ENCODE peak calls at places on chromosomes 13 and 19, in five cellular contexts. W is left ventricle myocardium inferior, I is small intestine, D is thoracic aorta, R is esophagus squamous epithelium. U is an unnamed sample. For H3K4me1, the result is how much of the 10 kb centered on the place peaks cover.

GRCh38 chr13:107900775-107901174 is 314.6 kb downstream of the LIG4 start:
- DNase-seq in W (no peak), I (no peak), R (no peak), D (no peak), U (no peak)

GRCh38 chr13:38895075-38895474 is 95.6 kb downstream of the STOML3 start:
- DNase-seq in I (no peak), W (no peak), R (no peak), D (no peak), U (no peak)

GRCh38 chr19:30593358-30593757 is 221.2 kb downstream of the ZNF536 start:
- DNase-seq in W (no peak), I (no peak), R (no peak), D (peak), U (no peak)

GRCh38 chr13:73063166-73063565 is 4.4 kb downstream of the KLF5 start:
- DNase-seq in I (peak), W (no peak), D (no peak), R (no peak), U (no peak)

GRCh38 chr19:51123381-51124186 is 1.1 kb upstream of the SIGLEC9 start:
- DNase-seq in I (no peak), W (peak), R (no peak), D (no peak), U (peak)

GRCh38 chr19:58568731-58569130 is 4.4 kb downstream of the MZF1 start:
- DNase-seq in R (no peak), D (no peak), I (no peak), W (no peak), U (no peak)

GRCh38 chr13:107937841-107938240 is 277.5 kb downstream of the LIG4 start:
- DNase-seq in W (no peak), I (no peak), D (no peak), R (no peak), U (no peak)

GRCh38 chr13:44435142-44435982 is 61.7 kb downstream of the SERP2 start:
- DNase-seq in R (peak), D (peak), I (peak), W (peak), U (peak)

GRCh38 chr13:112368883-112369282 is 7.3 kb upstream of the SPACA7 start:
- DNase-seq in R (no peak), D (no peak), W (no peak), I (no peak), U (no peak)

GRCh38 chr13:40456397-40456958 is 210.0 kb downstream of the FOXO1 start:
- DNase-seq in W (no peak), D (no peak), R (no peak), I (no peak), U (no peak)

GRCh38 chr13:27775943-27776342 is 16.3 kb upstream of the GSX1 start:
- DNase-seq in D (no peak), W (no peak), I (peak), R (no peak), U (no peak)

GRCh38 chr13:62137629-62138405 is 722.2 kb upstream of the PCDH20 start:
- DNase-seq in R (no peak), W (no peak), I (no peak), D (no peak), U (no peak)

GRCh38 chr13:40398060-40398459 is 268.4 kb downstream of the FOXO1 start:
- DNase-seq in W (no peak), D (no peak), I (no peak), R (no peak), U (no peak)

GRCh38 chr13:106597190-106597589 is 29.3 kb upstream of the ARGLU1 start:
- DNase-seq in D (no peak), R (no peak), W (peak), I (no peak), U (no peak)

GRCh38 chr13:45779901-45780300 is 71.7 kb downstream of the SIAH3 start:
- DNase-seq in I (no peak), W (no peak), R (no peak), D (no peak), U (no peak)

GRCh38 chr13:113493315-113493951 is 2.9 kb upstream of the DCUN1D2 start:
- DNase-seq in D (no peak), W (no peak), I (peak), R (no peak), U (no peak)

GRCh38 chr13:92900455-92900854 is 326.2 kb upstream of the GPC6 start:
- DNase-seq in W (no peak), R (no peak), D (no peak), I (no peak), U (no peak)

GRCh38 chr19:47012620-47013019 is 7.0 kb upstream of the NPAS1 start:
- DNase-seq in D (no peak), W (no peak), I (no peak), R (no peak), U (no peak)

GRCh38 chr19:12481781-12482504 is 2.7 kb downstream of the ZNF709 start:
- DNase-seq in R (no peak), I (no peak), W (no peak), D (no peak), U (no peak)

GRCh38 chr13:20801704-20802103 is 27.9 kb upstream of the EEF1AKMT1 start:
- DNase-seq in D (no peak), I (no peak), R (no peak), W (no peak), U (no peak)

GRCh38 chr13:53068841-53069520 is 40.4 kb downstream of the OLFM4 start:
- DNase-seq in I (peak), R (no peak), D (no peak), W (no peak), U (peak)

GRCh38 chr19:48872884-48873475 is 759 bp downstream of the PPP1R15A start:
- DNase-seq in I (peak), R (peak), W (peak), D (peak), U (peak)

GRCh38 chr13:34425307-34425949 is 516.6 kb upstream of the NBEA start:
- DNase-seq in R (no peak), I (no peak), D (no peak), W (no peak), U (no peak)

GRCh38 chr19:4909172-4909896 is at the start of gene UHRF1:
- DNase-seq in D (no peak), W (no peak), I (peak), R (no peak), U (no peak)

GRCh38 chr13:110262944-110263343 is 44.0 kb downstream of the COL4A1 start:
- DNase-seq in R (no peak), W (no peak), D (no peak), I (peak), U (no peak)

GRCh38 chr13:55788548-55788947 is 1352.2 kb upstream of the PRR20A start:
- DNase-seq in R (no peak), W (no peak), I (no peak), D (no peak), U (no peak)

GRCh38 chr13:61531383-61532065 is 115.9 kb upstream of the PCDH20 start:
- DNase-seq in R (no peak), W (no peak), D (no peak), I (no peak), U (no peak)

GRCh38 chr13:36259361-36260137 is 38.1 kb downstream of the CCDC169 start:
- DNase-seq in R (no peak), D (no peak), W (no peak), I (no peak), U (no peak)

GRCh38 chr19:36488816-36489138 is 584 bp downstream of the ZNF566 start:
- DNase-seq in R (no peak), D (no peak), W (no peak), I (no peak), U (no peak)

GRCh38 chr19:34393629-34394028 is 10.6 kb upstream of the PDCD2L start:
- DNase-seq in R (no peak), D (no peak), I (no peak), W (no peak), U (no peak)

GRCh38 chr19:389935-390289 is 19.0 kb downstream of the C2CD4C start:
- DNase-seq in R (no peak), D (no peak), W (no peak), I (no peak), U (no peak)

GRCh38 chr13:50915562-50915961 is 6.0 kb downstream of the RNASEH2B start:
- DNase-seq in R (no peak), I (no peak), W (no peak), D (no peak), U (no peak)

GRCh38 chr13:80164451-80164850 is 176.5 kb downstream of the SPRY2 start:
- DNase-seq in I (no peak), R (no peak), D (no peak), W (no peak), U (no peak)

GRCh38 chr19:31450696-31451095 is 101.5 kb upstream of the TSHZ3 start:
- DNase-seq in I (no peak), D (no peak), W (no peak), R (no peak), U (no peak)

GRCh38 chr13:72473321-72473720 is 254.1 kb downstream of the MZT1 start:
- DNase-seq in D (no peak), W (no peak), R (no peak), I (no peak), U (no peak)

GRCh38 chr13:84609716-84610115 is 727.4 kb upstream of the SLITRK1 start:
- DNase-seq in R (no peak), D (no peak), I (no peak), W (no peak), U (no peak)

GRCh38 chr13:51221674-51222509 is at the start of gene FAM124A:
- DNase-seq in R (no peak), I (peak), W (peak), D (no peak), U (no peak)

GRCh38 chr13:71603255-71603654 is 263.7 kb downstream of the DACH1 start:
- DNase-seq in I (no peak), D (no peak), R (no peak), W (no peak), U (no peak)

GRCh38 chr13:42270160-42270856 is 1.6 kb upstream of the AKAP11 start:
- DNase-seq in W (no peak), D (no peak), I (no peak), R (no peak), U (no peak)

GRCh38 chr13:42260885-42261654 is 10.9 kb upstream of the AKAP11 start:
- DNase-seq in D (no peak), I (no peak), R (no peak), W (no peak), U (no peak)

GRCh38 chr13:42271337-42272114 is 426 bp upstream of the AKAP11 start:
- DNase-seq in W (peak), D (peak), R (peak), I (peak), U (peak)

GRCh38 chr13:42270857-42271215 is 1.1 kb upstream of the AKAP11 start:
- DNase-seq in I (no peak), R (no peak), W (no peak), D (no peak), U (no peak)

GRCh38 chr13:42266464-42266863 is 5.5 kb upstream of the AKAP11 start:
- DNase-seq in I (no peak), D (no peak), W (no peak), R (no peak), U (no peak)
- H3K4me3 ChIP-seq in I (no peak), D (no peak), W (no peak), R (no peak), U (no peak)

DNA sequence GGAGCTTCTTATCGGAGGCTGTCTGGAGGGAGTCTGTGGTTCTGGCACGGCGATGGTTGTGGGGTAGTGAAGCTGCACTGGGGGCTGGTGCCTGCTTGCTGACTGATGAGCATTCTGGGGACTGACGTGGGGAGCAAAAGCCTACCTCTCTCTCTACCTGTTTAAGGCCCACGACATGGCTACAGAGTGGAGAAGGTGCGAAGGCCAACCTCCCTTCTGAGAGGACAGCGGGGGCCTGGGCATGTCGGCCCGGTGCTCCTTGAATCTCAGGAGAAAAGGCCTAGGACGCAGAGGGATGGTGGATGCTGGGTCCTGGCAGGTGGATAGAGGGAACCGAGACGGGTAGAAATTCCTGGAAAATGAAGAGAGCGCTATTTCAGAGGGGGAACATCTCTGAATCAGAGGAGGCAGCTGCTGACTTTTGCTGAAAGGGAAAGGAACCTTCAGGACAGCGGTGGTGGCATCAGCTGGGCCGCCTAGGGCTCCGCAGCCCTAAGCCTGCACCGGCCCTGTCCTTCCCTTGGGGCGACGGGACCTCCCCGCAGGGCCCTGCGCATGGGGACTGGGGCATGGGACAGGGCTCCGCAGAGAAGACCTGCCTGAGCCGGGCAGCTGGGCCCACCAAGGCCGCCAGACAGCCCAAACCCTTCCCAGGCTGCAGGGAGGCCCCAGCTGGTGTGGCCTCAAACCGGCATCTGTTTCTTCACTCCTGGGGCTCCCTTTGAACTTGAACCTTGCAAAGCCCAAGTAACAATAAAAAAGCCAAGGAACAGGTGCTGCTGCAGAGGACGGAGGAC is 35.0 kb upstream of the MEDAG start:
- DNase-seq in I (no peak), R (no peak), D (no peak), W (no peak), U (no peak)
- H3K27ac ChIP-seq in I (no peak), R (peak), D (peak), W (no peak), U (peak)

DNA sequence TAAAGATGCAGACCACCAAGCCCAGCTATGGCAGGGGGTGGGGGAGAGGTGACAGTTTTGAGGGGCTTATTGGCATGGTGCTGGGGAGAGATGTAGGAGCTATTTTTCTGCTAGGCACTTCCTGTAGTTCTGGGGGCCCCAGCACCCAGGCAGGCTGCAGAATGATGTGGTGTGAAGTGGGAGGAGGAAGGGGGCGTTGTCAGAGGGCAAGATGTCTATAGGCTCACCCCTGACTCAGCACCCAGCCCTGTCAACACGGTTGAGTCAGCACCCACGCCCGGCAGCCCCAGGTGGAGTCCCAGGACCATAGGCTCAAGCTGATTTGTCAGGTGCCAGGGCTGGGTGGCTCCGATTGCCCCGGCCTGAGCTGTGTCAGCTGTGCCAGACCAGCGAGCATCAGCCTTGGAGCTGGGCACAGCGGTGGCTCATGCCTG is 5.8 kb downstream of the KLF2 start:
- DNase-seq in D (peak), R (peak), W (peak), I (peak), U (peak)
- H3K4me1 ChIP-seq in D (under half), R (under half), W (half or more), I (under half), U (under half)

DNA sequence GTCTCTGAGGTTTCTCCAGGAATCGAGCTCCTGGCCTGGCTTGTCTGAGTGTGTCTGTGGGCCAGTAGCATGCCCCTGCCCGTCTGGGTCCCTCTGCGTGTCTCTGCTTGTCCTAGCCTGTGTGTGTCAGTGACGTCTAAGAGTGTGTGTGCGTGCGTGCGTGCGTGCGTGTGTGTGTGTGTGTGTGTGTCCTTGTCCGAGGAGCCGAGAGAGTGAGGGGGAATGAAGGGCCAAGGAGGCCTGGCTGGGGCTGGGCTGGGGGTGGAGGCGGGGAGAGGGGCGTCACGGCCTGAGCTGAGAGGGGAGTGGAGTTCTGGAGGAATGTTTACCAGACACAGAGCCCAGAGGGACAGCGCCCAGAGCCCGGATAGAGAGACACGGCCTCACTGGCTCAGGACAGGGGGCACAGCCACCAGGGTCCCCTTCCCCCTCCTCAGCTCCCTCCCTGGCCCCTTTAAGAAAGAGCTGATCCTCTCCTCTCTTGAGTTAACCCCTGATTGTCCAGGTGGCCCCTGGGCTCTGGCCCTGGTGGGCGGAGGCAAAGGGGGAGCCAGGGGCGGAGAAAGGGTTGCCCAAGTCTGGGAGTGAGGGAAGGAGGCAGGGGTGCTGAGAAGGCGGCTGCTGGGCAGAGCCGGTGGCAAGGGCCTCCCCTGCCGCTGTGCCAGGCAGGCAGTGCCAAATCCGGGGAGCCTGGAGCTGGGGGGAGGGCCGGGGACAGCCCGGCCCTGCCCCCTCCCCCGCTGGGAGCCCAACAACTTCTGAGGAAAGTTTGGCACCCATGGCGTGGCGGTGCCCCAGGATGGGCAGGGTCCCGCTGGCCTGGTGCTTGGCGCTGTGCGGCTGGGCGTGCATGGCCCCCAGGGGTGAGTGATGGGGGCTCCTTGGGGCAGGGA is at the start of gene AXL:
- DNase-seq in I (no peak), R (no peak), D (peak), W (peak), U (peak)
- H3K4me3 ChIP-seq in I (peak), R (peak), D (peak), W (peak), U (peak)

DNA sequence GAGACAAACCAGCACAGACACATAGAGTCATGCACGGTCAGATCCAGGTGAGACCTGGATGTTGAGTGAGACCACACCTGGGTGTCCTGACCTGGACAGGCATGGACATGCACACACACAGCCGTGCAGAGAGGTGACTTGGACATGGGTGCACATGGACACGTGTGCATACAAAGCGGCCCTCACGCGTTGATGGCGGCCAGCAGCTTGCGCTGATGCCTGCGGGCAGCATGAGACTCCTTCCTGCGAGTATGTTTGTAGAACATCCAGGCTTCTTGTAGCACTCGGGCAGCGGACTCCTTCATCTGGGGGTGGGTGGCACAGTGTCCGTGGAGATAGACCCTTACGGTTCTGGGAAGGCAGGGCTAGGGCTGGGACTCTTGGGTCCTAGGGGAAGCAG is 11.5 kb downstream of the KCNN4 start:
- DNase-seq in D (no peak), W (no peak), I (no peak), R (no peak), U (no peak)
- H3K27ac ChIP-seq in D (no peak), W (no peak), I (no peak), R (no peak), U (no peak)

GRCh38 chr13:74070065-74070464 is 64.1 kb downstream of the KLF12 start:
- DNase-seq in W (no peak), R (no peak), I (peak), D (no peak), U (no peak)

GRCh38 chr13:74067818-74068217 is 66.4 kb downstream of the KLF12 start:
- DNase-seq in D (no peak), I (no peak), R (no peak), W (no peak), U (peak)

GRCh38 chr13:74073231-74073630 is 61.0 kb downstream of the KLF12 start:
- DNase-seq in I (no peak), D (no peak), W (no peak), R (no peak), U (no peak)

GRCh38 chr13:74068471-74068870 is 65.7 kb downstream of the KLF12 start:
- DNase-seq in D (no peak), W (no peak), I (no peak), R (no peak), U (no peak)

DNA sequence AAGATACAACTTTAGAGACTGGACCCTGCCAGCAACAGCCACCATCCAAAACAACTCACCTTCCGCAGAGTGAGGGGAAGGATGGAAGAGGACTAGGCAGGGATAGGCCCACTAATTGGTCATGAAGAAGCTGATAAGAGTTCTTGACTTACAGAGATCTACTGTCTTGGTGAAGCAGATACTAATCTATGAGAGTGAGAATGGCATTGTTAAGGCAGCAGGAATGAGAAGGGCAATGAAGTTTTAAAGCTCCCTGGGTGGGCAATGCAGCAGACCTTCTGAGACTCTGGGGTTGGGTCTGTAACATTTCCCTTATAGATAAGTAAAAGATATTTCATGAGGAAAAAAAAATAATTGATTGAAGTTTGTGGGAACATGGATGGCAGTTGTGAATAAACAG is 63.7 kb downstream of the KLF12 start:
- DNase-seq in R (no peak), W (no peak), D (no peak), I (no peak), U (no peak)
- H3K4me1 ChIP-seq in R (under half), W (under half), D (under half), I (under half), U (under half)